ENCODE peak calls at places on chromosomes 6 and 20, in five cellular contexts. S is lower lobe of right lung, J is heart right ventricle, O is astrocyte, A is heart left ventricle. E is an unnamed sample.

GRCh38 chr6:130810307-130811030 is 16.7 kb upstream of the SMLR1 start:
- DNase-seq in S (no peak), J (no peak), O (peak; percentile 52), A (no peak), E (peak; percentile 1)

GRCh38 chr20:8094415-8094818 is 37.6 kb upstream of the PLCB1 start:
- DNase-seq in S (peak; percentile 60), J (peak; percentile 71), O (no peak), A (peak; percentile 62), E (no peak)

GRCh38 chr20:37575884-37576283 is 48.2 kb upstream of the BLCAP start:
- DNase-seq in S (no peak), J (no peak), O (no peak), A (no peak), E (no peak)

GRCh38 chr6:89251976-89252375 is 34.8 kb upstream of the GABRR1 start:
- DNase-seq in S (no peak), J (no peak), O (no peak), A (no peak), E (no peak)

GRCh38 chr20:47113362-47114118 is 218.9 kb downstream of the EYA2 start:
- DNase-seq in S (no peak), J (no peak), O (peak; percentile 84), A (no peak), E (no peak)

GRCh38 chr20:60137657-60138245 is 179.5 kb downstream of the CDH26 start:
- DNase-seq in S (no peak), J (no peak), O (no peak), A (no peak), E (peak; percentile 12)

GRCh38 chr6:8334113-8334512 is 101.2 kb downstream of the SLC35B3 start:
- DNase-seq in S (no peak), J (no peak), O (no peak), A (no peak), E (peak; percentile 66)

GRCh38 chr6:158207452-158207788 is 39.3 kb downstream of the GTF2H5 start:
- DNase-seq in S (no peak), J (no peak), O (peak; percentile 66), A (no peak), E (peak; percentile 97)

GRCh38 chr6:83597511-83597910 is 85.2 kb downstream of the PRSS35 start:
- DNase-seq in S (no peak), J (no peak), O (no peak), A (no peak), E (no peak)

GRCh38 chr6:83593395-83593785 is 81.1 kb downstream of the PRSS35 start:
- DNase-seq in S (no peak), J (no peak), O (no peak), A (no peak), E (no peak)

GRCh38 chr6:83590413-83590812 is 78.1 kb downstream of the PRSS35 start:
- DNase-seq in S (no peak), J (no peak), O (no peak), A (no peak), E (no peak)

GRCh38 chr6:83594936-83595335 is 82.6 kb downstream of the PRSS35 start:
- DNase-seq in S (no peak), J (no peak), O (peak; percentile 1), A (no peak), E (peak; percentile 25)

GRCh38 chr6:83592770-83593394 is 80.5 kb downstream of the PRSS35 start:
- DNase-seq in S (no peak), J (no peak), O (no peak), A (no peak), E (peak; percentile 22)
- TF ChIP-seq CTCF in S (peak; percentile 34), J (no peak), O (peak; percentile 22), A (no peak), E (peak; percentile 57)

DNA sequence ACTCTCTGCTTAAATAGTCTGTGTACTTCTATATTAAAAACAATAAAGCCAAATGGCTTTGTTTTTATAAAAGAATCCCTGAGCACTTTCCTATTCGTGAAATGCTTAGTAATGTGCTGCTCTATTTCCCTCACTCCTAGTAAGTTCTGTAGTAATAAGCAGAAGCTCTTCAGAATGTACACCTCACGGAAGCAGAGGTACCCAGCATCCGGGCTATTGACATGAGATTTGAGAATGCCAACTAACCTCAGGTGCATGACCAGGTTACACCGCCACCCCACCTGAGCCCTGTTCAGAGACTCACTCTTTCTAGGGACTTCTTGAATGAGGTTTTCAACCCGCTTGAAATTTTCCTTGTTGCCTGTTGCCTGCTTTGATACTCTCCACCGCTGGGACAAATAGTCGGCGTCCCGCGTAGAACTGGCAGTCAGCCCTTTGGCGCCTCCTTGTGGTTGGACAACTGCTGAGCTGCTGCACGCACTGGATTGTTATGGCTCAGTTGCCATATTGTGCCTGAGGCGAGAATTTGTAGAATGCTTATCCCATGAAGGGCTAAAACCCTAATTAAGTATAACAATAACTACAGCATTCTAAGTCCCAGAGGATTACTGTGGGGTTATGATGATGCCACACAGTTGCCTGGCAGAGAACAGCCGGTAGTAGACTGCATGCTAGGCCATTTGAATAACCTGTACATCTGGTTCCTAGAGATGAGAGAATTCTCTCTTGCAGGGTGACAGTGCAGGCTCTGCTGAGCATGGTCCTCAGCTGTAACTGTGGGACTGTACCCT is 95.4 kb downstream of the KHDC1L start:
- DNase-seq in S (peak; percentile 83), J (peak; percentile 59), O (peak; percentile 21), A (peak; percentile 45), E (peak; percentile 71)
- H3K27ac ChIP-seq in S (no peak overlapping the region), J (no peak overlapping the region), O (no peak overlapping the region), A (no peak overlapping the region), E (no peak overlapping the region)

DNA sequence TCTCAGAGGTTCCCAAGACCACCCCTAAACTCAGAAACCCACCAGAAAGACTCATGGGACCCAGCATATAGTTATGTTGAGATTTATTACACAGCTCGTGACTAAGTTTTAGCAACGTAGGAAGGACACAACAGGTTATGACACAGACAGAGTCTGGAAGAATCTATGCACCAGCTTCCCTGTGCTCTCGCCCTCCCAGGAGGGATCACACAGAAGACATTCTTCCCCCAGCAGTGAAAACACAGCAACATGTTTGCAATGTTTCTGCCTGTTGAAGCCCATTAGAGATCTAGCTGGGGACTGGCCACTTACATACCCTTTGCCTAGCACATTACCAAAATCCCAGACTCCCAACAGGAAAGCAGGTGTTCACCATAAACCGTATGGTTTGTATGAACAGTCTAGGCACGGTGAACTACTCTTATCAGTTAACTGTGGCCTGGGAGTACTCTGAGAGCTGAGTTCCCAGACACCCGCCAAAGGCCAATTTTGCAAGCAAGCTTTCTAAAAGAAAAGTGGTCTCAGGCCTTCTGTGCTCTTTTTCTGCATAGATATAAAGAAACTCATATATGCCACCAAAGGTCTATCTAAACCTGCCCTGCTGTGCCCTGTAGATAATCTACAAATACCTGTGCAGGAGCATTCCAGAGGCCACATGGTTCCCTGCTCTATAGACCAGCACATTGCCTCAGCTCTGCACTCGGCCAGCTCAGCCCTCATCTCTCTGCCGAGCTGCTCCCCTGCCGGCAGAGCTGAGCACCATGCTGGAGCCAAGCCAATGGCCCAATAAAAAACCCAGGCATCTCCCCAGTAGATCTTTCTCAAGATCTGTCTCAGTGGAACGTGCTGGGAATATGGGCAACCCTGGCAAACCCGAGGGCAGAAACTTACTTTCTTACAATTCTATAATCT is 69.6 kb upstream of the SMIM28 start:
- DNase-seq in S (no peak), J (peak; percentile 29), O (no peak), A (peak; percentile 34), E (no peak)
- TF ChIP-seq CTCF in S (peak; percentile 8), J (peak; percentile 43), O (peak; percentile 11), A (peak; percentile 17), E (peak; percentile 21)

DNA sequence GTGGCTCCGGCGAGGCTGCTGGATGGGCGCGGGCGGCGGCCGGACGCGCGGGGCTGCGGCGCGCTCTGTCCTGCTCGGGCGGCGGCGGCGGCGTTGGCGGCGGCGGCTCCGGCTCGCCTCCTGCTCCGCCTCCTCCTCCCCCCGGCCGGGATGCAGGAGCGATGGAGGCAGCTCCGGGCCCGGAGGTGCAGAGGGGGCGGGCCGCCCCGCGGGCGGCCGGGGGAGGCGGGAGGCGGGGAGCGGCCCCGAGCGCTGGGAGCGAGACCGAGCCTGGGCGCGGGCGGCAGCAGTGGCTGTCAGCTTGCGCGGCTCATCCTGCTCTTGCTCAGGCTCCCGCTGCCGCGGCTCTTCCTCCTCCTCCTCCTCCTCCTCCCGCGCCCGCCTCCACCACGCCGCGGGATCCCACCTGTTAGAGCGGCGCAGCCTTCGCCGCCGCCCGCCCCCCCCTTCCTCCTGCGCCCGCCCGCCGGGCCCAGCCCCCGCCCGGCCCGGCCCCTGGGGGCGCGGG is at the start of gene NOL4L:
- DNase-seq in S (no peak), J (no peak), O (no peak), A (no peak), E (no peak)
- H3K27ac ChIP-seq in S (peak within 1 kb of the TSS; percentile 41), J (no peak within 1 kb of the TSS), O (no peak within 1 kb of the TSS), A (peak within 1 kb of the TSS; percentile 49), E (no peak within 1 kb of the TSS)

GRCh38 chr6:26473758-26474438 is 16.1 kb downstream of the BTN2A1 start:
- DNase-seq in S (peak; percentile 83), J (peak; percentile 87), O (peak; percentile 95), A (peak; percentile 84), E (peak; percentile 92)
- TF ChIP-seq CTCF in S (no peak), J (no peak), O (no peak), A (no peak), E (no peak)

DNA sequence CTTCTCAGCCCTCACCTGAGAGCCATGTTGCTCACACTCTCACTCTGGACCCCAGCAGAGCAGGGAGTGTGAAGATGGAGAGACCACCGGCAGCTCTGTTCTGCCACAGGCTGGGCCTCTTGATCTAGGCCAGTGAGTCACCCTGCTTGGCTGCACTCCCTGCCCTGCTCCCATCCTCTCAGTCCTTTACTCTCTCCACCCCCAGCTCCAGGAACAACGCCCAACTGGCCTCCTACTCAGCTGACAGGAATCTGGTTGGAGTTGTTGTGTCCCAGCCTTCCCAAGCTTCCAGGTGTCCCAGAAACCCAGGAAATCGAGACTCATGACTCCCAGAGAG is at the start of gene PSORS1C1:
- DNase-seq in S (peak; percentile 81), J (peak; percentile 77), O (peak; percentile 95), A (peak; percentile 77), E (peak; percentile 91)
- H3K27ac ChIP-seq in S (peak within 1 kb of the TSS; percentile 58), J (peak within 1 kb of the TSS; percentile 80), O (peak within 1 kb of the TSS; percentile 85), A (peak within 1 kb of the TSS; percentile 64), E (peak within 1 kb of the TSS; percentile 96)